ENCODE peak calls at places on chromosome 16, in nine cellular contexts. M, U, V, S, O, I, Q, C and D are unnamed samples.
A peak's percentile ranks its signal among the peaks of the same experiment; 100 is the strongest.

GRCh38 chr16:46947900-46948547 is 25.4 kb downstream of the DNAJA2 start:
- DNase-seq in O (peak; percentile 22), V (no peak), S (no peak), I (no peak), M (peak; percentile 67), U (no peak), C (no peak), Q (peak; percentile 56), D (peak; percentile 57)

GRCh38 chr16:22685162-22685830 is 128.7 kb upstream of the HS3ST2 start:
- DNase-seq in I (peak; percentile 34), M (no peak), U (no peak), C (no peak), O (no peak), S (no peak), Q (no peak), V (peak; percentile 46), D (no peak)

GRCh38 chr16:76653390-76654026 is 376.3 kb downstream of the CNTNAP4 start:
- DNase-seq in V (no peak), I (no peak), Q (peak; percentile 81), M (peak; percentile 70), S (peak; percentile 4), O (peak; percentile 5), C (no peak), U (no peak), D (peak; percentile 79)

GRCh38 chr16:16107839-16108238 is 115.5 kb downstream of the ABCC6 start:
- DNase-seq in U (no peak), M (no peak), O (no peak), I (no peak), C (no peak), Q (no peak), S (no peak), V (no peak), D (no peak)

GRCh38 chr16:10736926-10737625 is 6.6 kb upstream of the NUBP1 start:
- DNase-seq in U (no peak), S (peak; percentile 38), C (no peak), V (no peak), Q (peak; percentile 69), O (peak; percentile 42), I (peak; percentile 73), M (peak; percentile 77), D (peak; percentile 80)

GRCh38 chr16:82884320-82884898 is 257.6 kb downstream of the CDH13 start:
- DNase-seq in U (no peak), I (no peak), O (no peak), M (no peak), C (no peak), S (no peak), Q (no peak), V (no peak), D (no peak)

GRCh38 chr16:68227183-68227793 is 8.6 kb downstream of the ESRP2 start:
- DNase-seq in Q (no peak), V (no peak), M (no peak), O (no peak), S (no peak), C (no peak), I (no peak), U (no peak), D (no peak)

GRCh38 chr16:2329532-2329931 is 11.0 kb downstream of the ABCA3 start:
- DNase-seq in I (no peak), M (no peak), Q (no peak), C (no peak), V (no peak), O (no peak), U (no peak), S (no peak), D (no peak)

GRCh38 chr16:13559624-13560023 is 360.3 kb upstream of the ERCC4 start:
- DNase-seq in V (no peak), O (no peak), S (no peak), Q (no peak), I (no peak), C (no peak), M (no peak), U (no peak), D (no peak)

GRCh38 chr16:62034236-62035114 is 1.8 kb downstream of the CDH8 start:
- DNase-seq in U (no peak), M (no peak), I (no peak), O (no peak), C (no peak), S (no peak), V (no peak), Q (peak; percentile 66), D (no peak)

GRCh38 chr16:12869681-12870427 is 31.5 kb upstream of the SHISA9 start:
- DNase-seq in S (no peak), O (no peak), U (no peak), V (no peak), C (no peak), Q (no peak), M (no peak), I (no peak), D (no peak)

GRCh38 chr16:4032768-4033167 is 83.5 kb downstream of the ADCY9 start:
- DNase-seq in M (no peak), C (no peak), Q (no peak), U (no peak), O (no peak), I (peak; percentile 16), V (no peak), S (no peak), D (no peak)

GRCh38 chr16:68756250-68757051 is 19.4 kb downstream of the CDH1 start:
- DNase-seq in M (no peak), S (no peak), U (peak; percentile 99), Q (no peak), I (no peak), V (no peak), C (no peak), O (no peak), D (peak; percentile 97)

GRCh38 chr16:67235816-67236547 is 9.1 kb downstream of the TMEM208 start:
- DNase-seq in Q (no peak), I (no peak), V (no peak), O (no peak), U (no peak), C (no peak), M (no peak), S (no peak), D (no peak)

GRCh38 chr16:67036323-67036741 is 7.4 kb downstream of the CBFB start:
- DNase-seq in O (no peak), C (no peak), V (no peak), I (no peak), M (no peak), S (no peak), Q (no peak), U (no peak), D (no peak)

GRCh38 chr16:15983898-15984297 is 34.5 kb downstream of the ABCC1 start:
- DNase-seq in I (peak; percentile 73), S (no peak), U (no peak), O (no peak), M (peak; percentile 53), V (peak; percentile 33), C (no peak), Q (no peak), D (no peak)

GRCh38 chr16:65122974-65123845 is 1.3 kb upstream of the CDH11 start:
- DNase-seq in O (peak; percentile 63), M (peak; percentile 64), C (no peak), V (peak; percentile 64), S (no peak), I (peak; percentile 58), U (peak; percentile 62), Q (peak; percentile 69), D (no peak)

GRCh38 chr16:61792194-61792904 is 243.9 kb downstream of the CDH8 start:
- DNase-seq in M (peak; percentile 77), V (no peak), U (no peak), S (no peak), C (no peak), I (no peak), O (peak; percentile 66), Q (no peak), D (peak; percentile 33)

DNA sequence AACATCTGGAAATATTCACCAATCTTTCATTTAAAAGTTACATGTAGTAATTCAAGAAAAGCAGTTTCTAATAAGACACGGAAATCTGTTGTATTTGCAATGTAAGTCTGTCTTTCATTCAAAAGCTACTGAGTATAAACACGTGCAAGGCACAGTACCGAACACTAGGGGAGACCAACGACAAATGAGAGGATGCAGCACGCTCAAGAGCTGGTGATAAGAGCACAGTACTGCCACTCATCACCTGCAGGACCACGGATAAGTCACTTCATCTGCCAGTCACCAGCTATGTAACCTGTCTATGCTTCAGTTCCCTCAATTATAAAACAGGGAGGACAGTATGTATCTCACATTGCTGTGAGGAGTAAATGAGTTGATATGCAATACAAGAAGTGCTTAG is 67.1 kb downstream of the CLEC18A start:
- DNase-seq in V (no peak), C (no peak), I (peak; percentile 33), M (peak; percentile 13), U (no peak), Q (peak; percentile 42), O (no peak), S (no peak), D (peak; percentile 6)
- TF ChIP-seq CTCF in V (peak; percentile 43), C (peak; percentile 25), I (peak; percentile 29), M (no peak), U (no peak), Q (peak; percentile 44), O (peak; percentile 46), S (no peak), D (no peak)

GRCh38 chr16:31474173-31474714 is 2.3 kb downstream of the TGFB1I1 start:
- DNase-seq in C (no peak), M (peak; percentile 59), S (peak; percentile 39), Q (no peak), V (no peak), O (peak; percentile 97), I (no peak), U (no peak), D (no peak)
- TF ChIP-seq CTCF in C (no peak), M (no peak), S (no peak), Q (no peak), V (no peak), O (peak; percentile 19), I (no peak), U (no peak), D (no peak)

GRCh38 chr16:56279914-56280313 is 88.6 kb downstream of the GNAO1 start:
- DNase-seq in O (no peak), U (no peak), M (no peak), Q (no peak), S (no peak), I (no peak), C (no peak), V (no peak), D (no peak)

GRCh38 chr16:56282455-56282854 is 91.2 kb downstream of the GNAO1 start:
- DNase-seq in M (no peak), O (no peak), Q (no peak), I (no peak), V (no peak), U (no peak), S (no peak), C (no peak), D (no peak)

GRCh38 chr16:56278196-56278855 is 87.0 kb downstream of the GNAO1 start:
- DNase-seq in V (no peak), O (no peak), M (no peak), C (no peak), S (no peak), U (no peak), Q (no peak), I (no peak), D (no peak)

GRCh38 chr16:56279132-56279531 is 87.8 kb downstream of the GNAO1 start:
- DNase-seq in V (no peak), C (no peak), O (no peak), Q (no peak), M (no peak), S (no peak), U (no peak), I (no peak), D (no peak)

GRCh38 chr16:56281256-56281805 is 90.0 kb downstream of the GNAO1 start:
- DNase-seq in V (no peak), I (no peak), S (no peak), O (no peak), U (no peak), Q (peak; percentile 95), M (no peak), C (no peak), D (peak; percentile 31)
- TF ChIP-seq CTCF in V (peak; percentile 41), I (peak; percentile 8), S (peak; percentile 43), O (peak; percentile 76), U (peak; percentile 47), Q (peak; percentile 62), M (peak; percentile 40), C (peak; percentile 21), D (peak; percentile 29)

GRCh38 chr16:1095450-1096163 is 437 bp downstream of the C1QTNF8 start:
- DNase-seq in I (no peak), M (no peak), S (no peak), V (no peak), C (no peak), O (no peak), Q (no peak), U (no peak), D (no peak)
- TF ChIP-seq CTCF in I (no peak), M (no peak), S (no peak), V (no peak), C (no peak), O (no peak), Q (no peak), U (no peak), D (no peak)